ENCODE peak calls at places on chromosomes 13 and 19, in nine cellular contexts. U is fibroblast of lung; F is HepG2; J is cardiac fibroblast; C is CD4-positive, alpha-beta memory T cell; O is mucosa of descending colon; S is PC-9; R is bronchial epithelial cell; N is GM23338. D is an unnamed sample.

GRCh38 chr13:26629260-26629659 is 71.8 kb downstream of the WASF3 start:
- DNase-seq in S (no peak), O (no peak), F (peak), C (no peak), U (no peak), R (peak), J (no peak), N (peak), D (no peak)

GRCh38 chr13:35859981-35860380 is 271.2 kb downstream of the DCLK1 start:
- DNase-seq in O (no peak), F (no peak), U (no peak), N (no peak), C (no peak), J (no peak), S (no peak), R (no peak), D (no peak)

GRCh38 chr19:756232-756631 is 5.3 kb downstream of the MISP start:
- DNase-seq in N (peak), R (peak), U (peak), J (peak), O (no peak), F (peak), S (no peak), C (no peak), D (no peak)

GRCh38 chr13:50168803-50169202 is 153.6 kb downstream of the KCNRG start:
- DNase-seq in S (no peak), O (no peak), J (no peak), F (no peak), C (no peak), R (peak), N (no peak), U (no peak), D (no peak)

GRCh38 chr19:22882797-22883196 is 50.7 kb downstream of the ZNF723 start:
- DNase-seq in N (peak), J (peak), F (peak), R (peak), S (no peak), U (peak), C (no peak), O (no peak), D (no peak)

GRCh38 chr13:45047394-45048328 is 58.3 kb downstream of the GPALPP1 start:
- DNase-seq in O (peak), N (peak), R (peak), F (peak), C (peak), S (peak), U (peak), J (peak), D (peak)

GRCh38 chr19:32336259-32337111 is 8.9 kb upstream of the ZNF507 start:
- DNase-seq in F (peak), C (no peak), O (no peak), R (peak), U (no peak), N (no peak), S (no peak), J (peak), D (peak)

GRCh38 chr19:4077800-4078683 is 11.3 kb upstream of the ZBTB7A start:
- DNase-seq in U (no peak), C (peak), J (peak), F (no peak), N (peak), S (no peak), R (no peak), O (peak), D (peak)

GRCh38 chr19:14916848-14917247 is 24.4 kb upstream of the OR7C2 start:
- DNase-seq in O (no peak), U (no peak), N (peak), C (no peak), S (peak), J (no peak), F (no peak), R (no peak), D (no peak)

GRCh38 chr13:67230774-67231480 is 791 bp upstream of the PCDH9 start:
- DNase-seq in N (peak), R (peak), U (peak), S (peak), F (peak), C (peak), O (peak), J (peak), D (peak)

DNA sequence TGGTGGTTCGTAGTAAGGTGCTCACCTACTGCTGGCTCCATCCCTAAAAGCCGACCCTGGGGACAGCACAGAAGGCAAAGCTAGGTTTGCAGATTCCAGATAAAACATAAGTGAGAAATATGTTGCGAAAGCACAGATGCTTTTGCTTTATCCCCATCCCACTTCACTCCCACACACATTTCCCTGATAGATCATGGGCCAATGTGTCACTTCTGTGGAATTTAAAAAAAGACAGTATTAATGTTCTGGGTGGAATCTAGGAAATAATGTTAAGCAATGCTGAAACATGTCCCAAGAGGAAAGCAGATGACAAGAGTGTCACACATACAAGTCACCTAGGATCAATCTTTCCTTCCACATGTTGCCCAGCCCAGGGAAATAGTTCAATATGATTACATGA is 661.0 kb upstream of the MIR17HG start:
- DNase-seq in N (no peak), F (no peak), R (peak), J (peak), O (no peak), C (no peak), U (peak), S (peak), D (peak)
- H3K4me3 ChIP-seq in N (no peak), F (no peak), R (no peak), J (no peak), O (no peak), C (no peak), U (no peak), S (no peak), D (no peak)

GRCh38 chr13:77696006-77696862 is 1.3 kb upstream of the SLAIN1 start:
- DNase-seq in F (no peak), N (peak), U (peak), R (no peak), S (no peak), C (peak), J (no peak), O (no peak), D (no peak)
- H3K4me3 ChIP-seq in F (no peak), N (peak), U (no peak), R (no peak), S (no peak), C (peak), J (no peak), O (no peak), D (peak)

GRCh38 chr19:40803857-40804782 is 5.1 kb downstream of the EGLN2 start:
- DNase-seq in S (peak), U (no peak), C (peak), O (peak), J (no peak), F (peak), N (peak), R (no peak), D (peak)
- H3K4me3 ChIP-seq in S (no peak), U (no peak), C (peak), O (no peak), J (no peak), F (no peak), N (peak), R (no peak), D (no peak)

GRCh38 chr13:113358653-113359052 is 5.3 kb downstream of the GRTP1 start:
- DNase-seq in U (peak), R (no peak), F (no peak), N (no peak), C (no peak), O (no peak), J (no peak), S (no peak), D (no peak)

GRCh38 chr13:113356594-113356993 is 7.3 kb downstream of the GRTP1 start:
- DNase-seq in C (no peak), F (no peak), J (no peak), R (no peak), N (no peak), S (no peak), O (no peak), U (no peak), D (no peak)

GRCh38 chr13:113355621-113356020 is 8.3 kb downstream of the GRTP1 start:
- DNase-seq in N (no peak), F (no peak), R (no peak), O (no peak), J (no peak), U (no peak), C (no peak), S (no peak), D (no peak)

GRCh38 chr13:113359556-113359955 is 4.4 kb downstream of the GRTP1 start:
- DNase-seq in S (no peak), C (no peak), F (no peak), O (no peak), U (no peak), N (no peak), J (no peak), R (no peak), D (no peak)

DNA sequence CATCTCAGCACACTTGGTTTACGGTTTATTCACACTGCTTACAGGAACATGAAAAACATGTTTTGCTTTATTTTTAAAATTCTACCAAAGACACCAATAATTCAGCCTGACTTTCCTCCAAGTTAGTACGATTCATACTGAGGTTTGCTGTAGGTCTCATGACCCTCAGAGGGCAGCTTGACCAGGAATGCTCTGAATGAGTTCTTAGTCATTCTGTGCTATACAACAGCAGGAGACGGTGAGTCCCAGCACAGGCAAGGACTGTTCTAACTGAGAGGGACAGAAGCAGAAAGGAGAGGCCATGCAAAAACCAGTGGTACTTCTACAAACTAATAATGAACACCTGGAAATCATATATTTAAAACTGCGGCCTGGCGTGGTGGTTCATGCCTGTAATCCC is 6.4 kb downstream of the GRTP1 start:
- DNase-seq in C (no peak), S (no peak), J (no peak), U (peak), R (peak), F (no peak), N (no peak), O (no peak), D (no peak)
- H3K4me3 ChIP-seq in C (no peak), S (no peak), J (no peak), U (no peak), R (no peak), F (no peak), N (no peak), O (no peak), D (no peak)

DNA sequence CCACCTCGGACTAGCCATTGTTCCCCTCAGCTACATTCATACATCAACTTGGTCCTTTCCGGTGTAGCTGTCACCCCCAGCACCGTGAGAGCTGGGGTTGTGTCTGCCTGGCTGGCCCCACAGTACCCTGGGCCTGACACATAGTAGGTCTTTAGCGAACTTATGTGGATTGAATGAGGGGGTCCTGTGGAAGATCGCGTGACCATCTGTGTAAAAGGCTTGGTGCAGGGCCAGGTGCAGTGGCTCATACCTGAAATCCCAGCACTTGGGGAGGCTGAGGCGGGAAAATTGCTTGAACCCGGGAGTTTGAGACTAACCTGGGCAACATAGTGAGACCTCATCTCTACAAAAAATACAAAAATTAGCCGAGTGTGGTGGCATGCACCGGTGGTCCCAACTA is 2.0 kb downstream of the SMARCA4 start:
- DNase-seq in S (no peak), N (no peak), O (no peak), R (no peak), U (no peak), F (no peak), C (no peak), J (no peak), D (no peak)
- H3K4me3 ChIP-seq in S (peak), N (peak), O (no peak), R (no peak), U (no peak), F (no peak), C (no peak), J (no peak), D (no peak)

GRCh38 chr19:18059902-18060301 is 26.8 kb downstream of the IL12RB1 start:
- DNase-seq in F (no peak), R (no peak), N (no peak), O (no peak), C (no peak), S (no peak), J (no peak), U (no peak), D (no peak)

GRCh38 chr19:18060472-18060871 is 26.3 kb downstream of the IL12RB1 start:
- DNase-seq in S (no peak), F (no peak), U (no peak), C (no peak), J (no peak), N (peak), R (no peak), O (no peak), D (no peak)

GRCh38 chr19:18059297-18059696 is 27.4 kb downstream of the IL12RB1 start:
- DNase-seq in C (no peak), O (no peak), R (no peak), N (no peak), S (no peak), F (no peak), J (no peak), U (no peak), D (no peak)

GRCh38 chr19:18057557-18057956 is 29.2 kb downstream of the IL12RB1 start:
- DNase-seq in N (no peak), F (no peak), U (no peak), O (peak), C (no peak), S (no peak), R (no peak), J (peak), D (peak)

GRCh38 chr19:18058208-18059009 is 28.3 kb downstream of the IL12RB1 start:
- DNase-seq in N (peak), F (peak), U (peak), C (peak), J (peak), R (peak), S (peak), O (peak), D (peak)
- H3K4me3 ChIP-seq in N (peak), F (no peak), U (no peak), C (no peak), J (no peak), R (no peak), S (no peak), O (no peak), D (no peak)

GRCh38 chr19:51702754-51703654 is 9.9 kb downstream of the SPACA6 start:
- DNase-seq in J (no peak), C (no peak), F (no peak), U (no peak), N (peak), O (peak), R (peak), S (peak), D (no peak)
- H3K4me3 ChIP-seq in J (no peak), C (no peak), F (no peak), U (no peak), N (peak), O (no peak), R (peak), S (no peak), D (no peak)

DNA sequence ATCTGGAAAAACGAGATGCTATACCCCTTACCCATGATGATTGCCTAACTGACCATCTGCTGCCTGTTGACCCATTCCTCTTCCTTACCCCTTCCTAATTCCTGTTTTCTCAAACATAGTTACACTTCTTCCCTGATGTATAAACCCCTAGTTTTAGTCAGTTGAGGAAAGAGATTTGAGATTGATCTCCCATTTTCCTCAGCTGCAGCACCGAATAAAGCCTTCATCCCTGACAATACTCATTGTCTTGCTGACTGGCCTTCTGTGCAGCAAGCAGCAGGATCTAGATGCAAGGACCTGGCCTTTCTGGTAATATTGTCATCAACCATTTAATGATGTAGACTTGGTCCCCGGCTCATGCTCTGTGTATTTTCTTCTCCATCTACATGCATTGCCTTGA is 999 bp upstream of the ZNF264 start:
- DNase-seq in N (no peak), O (no peak), U (no peak), C (no peak), S (no peak), J (no peak), F (no peak), R (no peak), D (no peak)
- H3K4me3 ChIP-seq in N (peak), O (no peak), U (no peak), C (peak), S (peak), J (no peak), F (no peak), R (no peak), D (no peak)

D was measured in right cardiac atrium.